ENCODE peak calls at places on chromosomes 6 and 20, in nine cellular contexts. Q is adrenal gland, J is body of pancreas, L is lower leg skin, H is uterus, B is endothelial cell of umbilical vein, Y is IMR-90, S is HCT116, E is A549. X is an unnamed sample.

GRCh38 chr6:150492507-150492906 is 107.2 kb upstream of the PLEKHG1 start:
- DNase-seq in Q (no peak), J (no peak), L (no peak), H (no peak), B (no peak), Y (no peak), S (peak; percentile 51), E (peak; percentile 13), X (no peak)

GRCh38 chr20:32153156-32153665 is 43.7 kb downstream of the TM9SF4 start:
- DNase-seq in Q (no peak), J (no peak), L (no peak), H (no peak), B (no peak), Y (no peak), S (no peak), E (no peak), X (no peak)

GRCh38 chr20:10763117-10763516 is 89.3 kb upstream of the JAG1 start:
- DNase-seq in Q (no peak), J (no peak), L (no peak), H (no peak), B (no peak), Y (peak; percentile 18), S (no peak), E (no peak), X (no peak)

GRCh38 chr6:10528170-10528981 is 7.2 kb downstream of the GCNT2 start:
- DNase-seq in Q (no peak), J (peak; percentile 45), L (peak; percentile 43), H (no peak), B (peak; percentile 85), Y (peak; percentile 55), S (no peak), E (peak; percentile 66), X (no peak)

GRCh38 chr6:36364669-36365479 is 22.6 kb downstream of the ETV7 start:
- DNase-seq in Q (peak; percentile 62), J (peak; percentile 28), L (no peak), H (no peak), B (peak; percentile 58), Y (peak; percentile 53), S (no peak), E (no peak), X (no peak)

GRCh38 chr6:164911873-164912580 is 397.4 kb downstream of the C6orf118 start:
- DNase-seq in Q (no peak), J (no peak), L (no peak), H (no peak), B (no peak), Y (no peak), S (no peak), E (no peak), X (no peak)

GRCh38 chr6:44339763-44340625 is 2.5 kb upstream of the SPATS1 start:
- DNase-seq in Q (peak; percentile 48), J (peak; percentile 31), L (no peak), H (no peak), B (no peak), Y (peak; percentile 67), S (no peak), E (no peak), X (no peak)

GRCh38 chr20:49906101-49906604 is 9.2 kb downstream of the SPATA2 start:
- DNase-seq in Q (no peak), J (no peak), L (peak; percentile 84), H (no peak), B (no peak), Y (no peak), S (no peak), E (no peak), X (peak; percentile 53)

GRCh38 chr6:37024665-37025337 is 19.3 kb downstream of the FGD2 start:
- DNase-seq in Q (peak; percentile 84), J (peak; percentile 46), L (no peak), H (no peak), B (no peak), Y (peak; percentile 14), S (peak; percentile 70), E (peak; percentile 49), X (peak; percentile 72)

GRCh38 chr20:35632539-35633115 is 17.0 kb downstream of the SPAG4 start:
- DNase-seq in Q (no peak), J (no peak), L (peak; percentile 64), H (no peak), B (no peak), Y (no peak), S (no peak), E (no peak), X (no peak)

GRCh38 chr6:138593100-138593877 is 94.0 kb upstream of the NHSL1 start:
- DNase-seq in Q (peak; percentile 72), J (no peak), L (no peak), H (peak; percentile 65), B (peak; percentile 99), Y (peak; percentile 99), S (peak; percentile 64), E (peak; percentile 70), X (peak; percentile 76)

GRCh38 chr20:60101201-60101893 is 143.1 kb downstream of the CDH26 start:
- DNase-seq in Q (no peak), J (no peak), L (no peak), H (no peak), B (no peak), Y (no peak), S (no peak), E (no peak), X (no peak)

GRCh38 chr20:24421071-24421470 is 48.4 kb upstream of the SYNDIG1 start:
- DNase-seq in Q (no peak), J (no peak), L (no peak), H (no peak), B (no peak), Y (no peak), S (no peak), E (no peak), X (no peak)

GRCh38 chr20:4815618-4816017 is 93.9 kb downstream of the PRND start:
- DNase-seq in Q (no peak), J (no peak), L (no peak), H (no peak), B (no peak), Y (no peak), S (no peak), E (no peak), X (peak; percentile 68)
- TF ChIP-seq POLR2A in Q (no peak), J (no peak), L (no peak), H (no peak), B (no peak), Y (no peak), S (no peak), E (no peak), X (no peak)

DNA sequence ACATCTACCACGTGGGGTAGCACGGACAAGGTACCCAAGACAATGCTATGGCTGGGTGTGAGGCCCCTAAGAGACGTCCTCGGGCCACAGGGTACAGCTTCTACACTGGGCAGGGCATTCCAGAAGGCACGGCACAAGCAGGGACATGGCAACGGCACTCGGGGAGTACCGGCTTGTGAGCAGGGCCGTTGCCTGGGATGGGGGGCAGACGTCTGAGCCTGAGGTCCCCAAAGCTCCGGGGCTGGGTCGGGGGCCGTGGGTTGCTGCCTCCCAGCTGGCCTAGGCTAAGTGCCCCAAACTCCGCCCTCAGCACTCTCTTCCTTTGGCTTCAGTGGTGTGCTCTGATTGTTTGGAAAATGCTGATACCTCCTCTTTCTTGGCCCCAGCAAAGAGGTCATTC is 110.6 kb downstream of the SULF2 start:
- DNase-seq in Q (no peak), J (no peak), L (peak; percentile 76), H (no peak), B (no peak), Y (no peak), S (no peak), E (no peak), X (no peak)
- TF ChIP-seq POLR2A in Q (no peak), J (no peak), L (no peak), H (no peak), B (no peak), Y (no peak), S (no peak), E (no peak), X (no peak)

GRCh38 chr20:37347347-37347823 is 1.4 kb downstream of the SRC start:
- DNase-seq in Q (no peak), J (no peak), L (peak; percentile 63), H (no peak), B (no peak), Y (no peak), S (no peak), E (no peak), X (no peak)

GRCh38 chr20:37349517-37350491 is 3.9 kb downstream of the SRC start:
- DNase-seq in Q (peak; percentile 77), J (no peak), L (peak; percentile 85), H (peak; percentile 14), B (no peak), Y (peak; percentile 17), S (no peak), E (no peak), X (no peak)

GRCh38 chr20:37348643-37349516 is 2.9 kb downstream of the SRC start:
- DNase-seq in Q (no peak), J (no peak), L (peak; percentile 78), H (peak; percentile 14), B (no peak), Y (no peak), S (no peak), E (no peak), X (peak; percentile 48)

GRCh38 chr20:37346526-37347346 is 796 bp downstream of the SRC start:
- DNase-seq in Q (no peak), J (no peak), L (peak; percentile 85), H (no peak), B (no peak), Y (no peak), S (no peak), E (no peak), X (peak; percentile 71)

GRCh38 chr20:37347891-37348642 is 2.1 kb downstream of the SRC start:
- DNase-seq in Q (peak; percentile 43), J (no peak), L (peak; percentile 84), H (peak; percentile 17), B (no peak), Y (no peak), S (no peak), E (no peak), X (peak; percentile 69)
- TF ChIP-seq POLR2A in Q (no peak), J (no peak), L (no peak), H (no peak), B (no peak), Y (no peak), S (no peak), E (no peak), X (no peak)

GRCh38 chr6:142841915-142842314 is 103.1 kb downstream of the HIVEP2 start:
- DNase-seq in Q (no peak), J (no peak), L (no peak), H (no peak), B (no peak), Y (no peak), S (no peak), E (no peak), X (no peak)
- TF ChIP-seq POLR2A in Q (no peak), J (no peak), L (no peak), H (no peak), B (no peak), Y (no peak), S (no peak), E (no peak), X (no peak)

GRCh38 chr20:45415822-45416637 is at the start of gene PIGT:
- DNase-seq in Q (peak; percentile 87), J (peak; percentile 80), L (peak; percentile 97), H (peak; percentile 82), B (peak; percentile 87), Y (peak; percentile 72), S (peak; percentile 63), E (peak; percentile 81), X (peak; percentile 95)
- TF ChIP-seq POLR2A in Q (peak; percentile 88), J (peak; percentile 97), L (no peak), H (peak; percentile 76), B (peak; percentile 93), Y (peak; percentile 91), S (no peak), E (peak; percentile 93), X (peak; percentile 94)

GRCh38 chr6:14065350-14065749 is 52.2 kb upstream of the CD83 start:
- DNase-seq in Q (no peak), J (no peak), L (no peak), H (no peak), B (no peak), Y (no peak), S (no peak), E (no peak), X (no peak)
- TF ChIP-seq POLR2A in Q (no peak), J (no peak), L (no peak), H (no peak), B (no peak), Y (no peak), S (no peak), E (no peak), X (no peak)